ENCODE peak calls at places on chromosomes 13 and 19, in ten cellular contexts. P, W, A, F, I, R, C, O, X and H are unnamed samples.

GRCh38 chr13:32911506-32911905 is 104.7 kb upstream of the KL start:
- DNase-seq in P (peak), W (peak), A (no peak), F (no peak), I (peak), R (peak), C (peak), O (peak), X (peak), H (no peak)

GRCh38 chr13:26300140-26300539 is 46.2 kb downstream of the CDK8 start:
- DNase-seq in P (no peak), W (no peak), A (no peak), F (no peak), I (no peak), R (no peak), C (peak), O (no peak), X (no peak), H (no peak)

GRCh38 chr13:110380359-110381028 is 73.4 kb downstream of the COL4A2 start:
- DNase-seq in P (no peak), W (no peak), A (no peak), F (no peak), I (peak), R (no peak), C (peak), O (no peak), X (no peak), H (no peak)

GRCh38 chr13:75353786-75354193 is 128.2 kb downstream of the TBC1D4 start:
- DNase-seq in P (no peak), W (no peak), A (no peak), F (no peak), I (no peak), R (no peak), C (peak), O (no peak), X (no peak), H (no peak)

GRCh38 chr13:110683203-110683883 is 22.6 kb downstream of the CARS2 start:
- DNase-seq in P (no peak), W (no peak), A (no peak), F (no peak), I (peak), R (peak), C (peak), O (no peak), X (no peak), H (no peak)

GRCh38 chr13:102195566-102196462 is 206.0 kb downstream of the FGF14 start:
- DNase-seq in P (no peak), W (no peak), A (no peak), F (no peak), I (peak), R (no peak), C (peak), O (no peak), X (no peak), H (no peak)

GRCh38 chr19:7772752-7773291 is 9.8 kb downstream of the CLEC4M start:
- DNase-seq in P (no peak), W (no peak), A (no peak), F (no peak), I (peak), R (peak), C (peak), O (no peak), X (no peak), H (no peak)

GRCh38 chr19:6696239-6696820 is 24.1 kb downstream of the C3 start:
- DNase-seq in P (no peak), W (no peak), A (no peak), F (no peak), I (no peak), R (no peak), C (no peak), O (no peak), X (no peak), H (no peak)

GRCh38 chr19:38648789-38649304 is 1.4 kb downstream of the ACTN4 start:
- DNase-seq in P (no peak), W (no peak), A (no peak), F (no peak), I (no peak), R (peak), C (peak), O (no peak), X (no peak), H (no peak)

GRCh38 chr19:13622727-13623126 is 116.4 kb upstream of the CACNA1A start:
- DNase-seq in P (peak), W (no peak), A (no peak), F (no peak), I (peak), R (no peak), C (no peak), O (no peak), X (no peak), H (peak)

GRCh38 chr19:12364391-12365093 is 941 bp downstream of the ZNF442 start:
- DNase-seq in P (peak), W (no peak), A (no peak), F (peak), I (peak), R (no peak), C (peak), O (peak), X (peak), H (no peak)

GRCh38 chr19:45994989-45995714 is at the start of gene CCDC61:
- DNase-seq in P (peak), W (peak), A (peak), F (peak), I (peak), R (peak), C (peak), O (peak), X (peak), H (peak)